ENCODE peak calls at places on chromosomes 12 and 14, in four cellular contexts. One of them, this sample, is unnamed.

GRCh38 chr14:64953310-64953654 is 10.7 kb upstream of the GPX2 start:
- DNase-seq in left ventricle myocardium inferior: no peak
- DNase-seq in iPS DF 6.9: no peak
- DNase-seq in stomach: no peak
- DNase-seq in this sample: no peak

GRCh38 chr12:96516472-96517417 is 27.4 kb downstream of the CFAP54 start:
- DNase-seq in left ventricle myocardium inferior: peak; percentile 75
- DNase-seq in iPS DF 6.9: no peak
- DNase-seq in stomach: peak; percentile 85
- DNase-seq in this sample: peak; percentile 63

GRCh38 chr14:42079911-42080310 is 473.2 kb downstream of the LRFN5 start:
- DNase-seq in left ventricle myocardium inferior: no peak
- DNase-seq in iPS DF 6.9: no peak
- DNase-seq in stomach: no peak
- DNase-seq in this sample: no peak

GRCh38 chr12:32997471-32997870 is 100.9 kb upstream of the PKP2 start:
- DNase-seq in left ventricle myocardium inferior: no peak
- DNase-seq in iPS DF 6.9: no peak
- DNase-seq in stomach: no peak
- DNase-seq in this sample: no peak

GRCh38 chr12:45989857-45990467 is 412 bp downstream of the SCAF11 start:
- DNase-seq in left ventricle myocardium inferior: peak; percentile 75
- DNase-seq in iPS DF 6.9: no peak
- DNase-seq in stomach: peak; percentile 51
- DNase-seq in this sample: peak; percentile 73

GRCh38 chr14:81990312-81990761 is 456.7 kb upstream of the SEL1L start:
- DNase-seq in left ventricle myocardium inferior: no peak
- DNase-seq in iPS DF 6.9: peak; percentile 63
- DNase-seq in stomach: peak; percentile 45
- DNase-seq in this sample: peak; percentile 20

GRCh38 chr14:77036484-77037337 is 8.2 kb upstream of the IRF2BPL start:
- DNase-seq in left ventricle myocardium inferior: no peak
- DNase-seq in iPS DF 6.9: no peak
- DNase-seq in stomach: no peak
- DNase-seq in this sample: no peak

GRCh38 chr12:3944620-3945019 is 71.4 kb upstream of the PARP11 start:
- DNase-seq in left ventricle myocardium inferior: no peak
- DNase-seq in iPS DF 6.9: peak; percentile 55
- DNase-seq in stomach: no peak
- DNase-seq in this sample: no peak

GRCh38 chr14:88245321-88245720 is 77.7 kb downstream of the KCNK10 start:
- DNase-seq in left ventricle myocardium inferior: no peak
- DNase-seq in iPS DF 6.9: no peak
- DNase-seq in stomach: no peak
- DNase-seq in this sample: no peak

GRCh38 chr12:124837249-124837897 is 26.3 kb downstream of the SCARB1 start:
- DNase-seq in left ventricle myocardium inferior: no peak
- DNase-seq in iPS DF 6.9: no peak
- DNase-seq in stomach: no peak
- DNase-seq in this sample: no peak

GRCh38 chr14:65351493-65352224 is 60.9 kb upstream of the FUT8 start:
- DNase-seq in left ventricle myocardium inferior: no peak
- DNase-seq in iPS DF 6.9: no peak
- DNase-seq in stomach: no peak
- DNase-seq in this sample: no peak

GRCh38 chr12:130632582-130633174 is 83.4 kb downstream of the RIMBP2 start:
- DNase-seq in left ventricle myocardium inferior: no peak
- DNase-seq in iPS DF 6.9: no peak
- DNase-seq in stomach: no peak
- DNase-seq in this sample: no peak

GRCh38 chr12:106044773-106045172 is 94.0 kb downstream of the NUAK1 start:
- DNase-seq in left ventricle myocardium inferior: no peak
- DNase-seq in iPS DF 6.9: no peak
- DNase-seq in stomach: no peak
- DNase-seq in this sample: no peak

GRCh38 chr12:42490261-42490842 is 99.2 kb downstream of the PRICKLE1 start:
- DNase-seq in left ventricle myocardium inferior: no peak
- DNase-seq in iPS DF 6.9: no peak
- DNase-seq in stomach: no peak
- DNase-seq in this sample: no peak

GRCh38 chr14:46550836-46551235 is 100.7 kb downstream of the RPL10L start:
- DNase-seq in left ventricle myocardium inferior: no peak
- DNase-seq in iPS DF 6.9: no peak
- DNase-seq in stomach: no peak
- DNase-seq in this sample: no peak

GRCh38 chr12:68785823-68786222 is 22.2 kb upstream of the MDM2 start:
- DNase-seq in left ventricle myocardium inferior: no peak
- DNase-seq in iPS DF 6.9: no peak
- DNase-seq in stomach: no peak
- DNase-seq in this sample: no peak

GRCh38 chr12:32568241-32568640 is 110.9 kb upstream of the DNM1L start:
- DNase-seq in left ventricle myocardium inferior: no peak
- DNase-seq in iPS DF 6.9: no peak
- DNase-seq in stomach: no peak
- DNase-seq in this sample: no peak

GRCh38 chr12:121536058-121536928 is 44.5 kb downstream of the KDM2B start:
- DNase-seq in left ventricle myocardium inferior: peak; percentile 90
- DNase-seq in iPS DF 6.9: no peak
- DNase-seq in stomach: peak; percentile 78
- DNase-seq in this sample: peak; percentile 84

GRCh38 chr12:82124711-82125110 is 233.5 kb downstream of the CCDC59 start:
- DNase-seq in left ventricle myocardium inferior: no peak
- DNase-seq in iPS DF 6.9: no peak
- DNase-seq in stomach: no peak
- DNase-seq in this sample: no peak

GRCh38 chr14:94644102-94644535 is 31.9 kb downstream of the SERPINA3 start:
- DNase-seq in left ventricle myocardium inferior: no peak
- DNase-seq in iPS DF 6.9: no peak
- DNase-seq in stomach: no peak
- DNase-seq in this sample: no peak

GRCh38 chr14:102777711-102778615 is 714 bp downstream of the TRAF3 start:
- DNase-seq in left ventricle myocardium inferior: peak; percentile 28
- DNase-seq in iPS DF 6.9: no peak
- DNase-seq in stomach: no peak
- DNase-seq in this sample: no peak

GRCh38 chr12:26528943-26529342 is 304.1 kb downstream of the ITPR2 start:
- DNase-seq in left ventricle myocardium inferior: no peak
- DNase-seq in iPS DF 6.9: no peak
- DNase-seq in stomach: no peak
- DNase-seq in this sample: no peak

GRCh38 chr12:14247166-14247565 is 118.3 kb upstream of the ATF7IP start:
- DNase-seq in left ventricle myocardium inferior: no peak
- DNase-seq in iPS DF 6.9: no peak
- DNase-seq in stomach: no peak
- DNase-seq in this sample: no peak

GRCh38 chr14:46306267-46306666 is 345.3 kb downstream of the RPL10L start:
- DNase-seq in left ventricle myocardium inferior: no peak
- DNase-seq in iPS DF 6.9: no peak
- DNase-seq in stomach: no peak
- DNase-seq in this sample: no peak

GRCh38 chr12:82994117-82994516 is 307.4 kb downstream of the TMTC2 start:
- DNase-seq in left ventricle myocardium inferior: no peak
- DNase-seq in iPS DF 6.9: no peak
- DNase-seq in stomach: no peak
- DNase-seq in this sample: no peak

GRCh38 chr12:19700969-19701368 is 261.7 kb downstream of the AEBP2 start:
- DNase-seq in left ventricle myocardium inferior: no peak
- DNase-seq in iPS DF 6.9: no peak
- DNase-seq in stomach: no peak
- DNase-seq in this sample: no peak

GRCh38 chr12:52370906-52371608 is 3.8 kb upstream of the KRT85 start:
- DNase-seq in left ventricle myocardium inferior: peak; percentile 44
- DNase-seq in iPS DF 6.9: no peak
- DNase-seq in stomach: no peak
- DNase-seq in this sample: no peak

GRCh38 chr12:74816398-74817175 is 279.0 kb downstream of the ATXN7L3B start:
- DNase-seq in left ventricle myocardium inferior: no peak
- DNase-seq in iPS DF 6.9: no peak
- DNase-seq in stomach: no peak
- DNase-seq in this sample: no peak

GRCh38 chr12:5535531-5535930 is 103.6 kb downstream of the NTF3 start:
- DNase-seq in left ventricle myocardium inferior: no peak
- DNase-seq in iPS DF 6.9: no peak
- DNase-seq in stomach: no peak
- DNase-seq in this sample: no peak

GRCh38 chr14:102026934-102027333 is 59.9 kb downstream of the HSP90AA1 start:
- DNase-seq in left ventricle myocardium inferior: no peak
- DNase-seq in iPS DF 6.9: no peak
- DNase-seq in stomach: no peak
- DNase-seq in this sample: no peak

GRCh38 chr12:69873429-69873828 is 48.4 kb downstream of the MYRFL start:
- DNase-seq in left ventricle myocardium inferior: no peak
- DNase-seq in iPS DF 6.9: no peak
- DNase-seq in stomach: no peak
- DNase-seq in this sample: no peak

GRCh38 chr12:105882404-105882803 is 256.4 kb downstream of the NUAK1 start:
- DNase-seq in left ventricle myocardium inferior: peak; percentile 33
- DNase-seq in iPS DF 6.9: no peak
- DNase-seq in stomach: no peak
- DNase-seq in this sample: no peak

GRCh38 chr14:72802588-72802946 is 91.3 kb downstream of the DPF3 start:
- DNase-seq in left ventricle myocardium inferior: no peak
- DNase-seq in iPS DF 6.9: no peak
- DNase-seq in stomach: no peak
- DNase-seq in this sample: no peak

GRCh38 chr12:20946732-20947131 is 136.2 kb downstream of the SLCO1B3 start:
- DNase-seq in left ventricle myocardium inferior: no peak
- DNase-seq in iPS DF 6.9: peak; percentile 37
- DNase-seq in stomach: no peak
- DNase-seq in this sample: no peak

GRCh38 chr12:11576104-11576503 is 73.4 kb upstream of the ETV6 start:
- DNase-seq in left ventricle myocardium inferior: no peak
- DNase-seq in iPS DF 6.9: no peak
- DNase-seq in stomach: no peak
- DNase-seq in this sample: no peak

GRCh38 chr12:118749656-118750055 is 231.7 kb upstream of the SRRM4 start:
- DNase-seq in left ventricle myocardium inferior: no peak
- DNase-seq in iPS DF 6.9: no peak
- DNase-seq in stomach: no peak
- DNase-seq in this sample: no peak

GRCh38 chr14:93330609-93331000 is 2.2 kb downstream of the BTBD7 start:
- DNase-seq in left ventricle myocardium inferior: no peak
- DNase-seq in iPS DF 6.9: no peak
- DNase-seq in stomach: no peak
- DNase-seq in this sample: no peak

GRCh38 chr14:20356422-20356821 is 13.0 kb downstream of the PARP2 start:
- DNase-seq in left ventricle myocardium inferior: no peak
- DNase-seq in iPS DF 6.9: no peak
- DNase-seq in stomach: no peak
- DNase-seq in this sample: no peak

GRCh38 chr12:3152013-3152412 is 74.8 kb downstream of the TSPAN9 start:
- DNase-seq in left ventricle myocardium inferior: no peak
- DNase-seq in iPS DF 6.9: no peak
- DNase-seq in stomach: no peak
- DNase-seq in this sample: no peak

GRCh38 chr12:52045794-52046199 is 5.4 kb upstream of the NR4A1 start:
- DNase-seq in left ventricle myocardium inferior: no peak
- DNase-seq in iPS DF 6.9: no peak
- DNase-seq in stomach: peak; percentile 64
- DNase-seq in this sample: peak; percentile 70

GRCh38 chr12:57148469-57149308 is 1.3 kb upstream of the LRP1-AS start:
- DNase-seq in left ventricle myocardium inferior: peak; percentile 82
- DNase-seq in iPS DF 6.9: no peak
- DNase-seq in stomach: peak; percentile 44
- DNase-seq in this sample: peak; percentile 57
- H3K4me3 ChIP-seq in left ventricle myocardium inferior: peak overlapping the region; percentile 44
- H3K4me3 ChIP-seq in iPS DF 6.9: no peak overlapping the region
- H3K4me3 ChIP-seq in stomach: no peak overlapping the region
- H3K4me3 ChIP-seq in this sample: no peak overlapping the region

GRCh38 chr12:49094966-49095365 is 365 bp upstream of the DHH start:
- DNase-seq in left ventricle myocardium inferior: no peak
- DNase-seq in iPS DF 6.9: no peak
- DNase-seq in stomach: no peak
- DNase-seq in this sample: no peak
- H3K27ac ChIP-seq in left ventricle myocardium inferior: no peak overlapping the region
- H3K27ac ChIP-seq in iPS DF 6.9: no peak overlapping the region
- H3K27ac ChIP-seq in stomach: no peak overlapping the region
- H3K27ac ChIP-seq in this sample: no peak overlapping the region

DNA sequence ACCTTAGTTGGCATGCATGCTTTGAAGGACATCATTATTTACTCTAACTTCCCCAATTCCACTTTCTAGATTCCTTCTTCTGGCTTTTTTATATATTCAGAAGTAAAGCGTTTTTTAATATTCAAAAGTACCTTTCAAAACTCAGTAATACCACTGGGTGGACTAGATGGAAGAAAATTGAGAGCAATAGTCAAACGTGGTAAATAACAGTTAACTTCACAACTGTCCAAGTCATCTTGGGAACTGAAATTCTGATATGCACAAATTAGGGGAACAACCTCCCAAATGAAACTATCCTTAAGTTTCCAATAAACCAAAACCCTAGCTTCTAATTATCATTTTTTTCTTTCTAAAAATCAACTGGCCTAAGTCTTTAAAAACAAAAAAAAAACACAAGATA is 9.0 kb downstream of the SINHCAF start:
- DNase-seq in left ventricle myocardium inferior: no peak
- DNase-seq in iPS DF 6.9: no peak
- DNase-seq in stomach: no peak
- DNase-seq in this sample: no peak
- H3K4me3 ChIP-seq in left ventricle myocardium inferior: peak overlapping the region; percentile 58
- H3K4me3 ChIP-seq in iPS DF 6.9: no peak overlapping the region
- H3K4me3 ChIP-seq in stomach: peak overlapping the region; percentile 35
- H3K4me3 ChIP-seq in this sample: no peak overlapping the region

GRCh38 chr14:74501691-74502090 is 8.1 kb downstream of the ISCA2 start:
- DNase-seq in left ventricle myocardium inferior: no peak
- DNase-seq in iPS DF 6.9: no peak
- DNase-seq in stomach: no peak
- DNase-seq in this sample: no peak
- H3K27ac ChIP-seq in left ventricle myocardium inferior: no peak overlapping the region
- H3K27ac ChIP-seq in iPS DF 6.9: no peak overlapping the region
- H3K27ac ChIP-seq in stomach: no peak overlapping the region
- H3K27ac ChIP-seq in this sample: no peak overlapping the region

DNA sequence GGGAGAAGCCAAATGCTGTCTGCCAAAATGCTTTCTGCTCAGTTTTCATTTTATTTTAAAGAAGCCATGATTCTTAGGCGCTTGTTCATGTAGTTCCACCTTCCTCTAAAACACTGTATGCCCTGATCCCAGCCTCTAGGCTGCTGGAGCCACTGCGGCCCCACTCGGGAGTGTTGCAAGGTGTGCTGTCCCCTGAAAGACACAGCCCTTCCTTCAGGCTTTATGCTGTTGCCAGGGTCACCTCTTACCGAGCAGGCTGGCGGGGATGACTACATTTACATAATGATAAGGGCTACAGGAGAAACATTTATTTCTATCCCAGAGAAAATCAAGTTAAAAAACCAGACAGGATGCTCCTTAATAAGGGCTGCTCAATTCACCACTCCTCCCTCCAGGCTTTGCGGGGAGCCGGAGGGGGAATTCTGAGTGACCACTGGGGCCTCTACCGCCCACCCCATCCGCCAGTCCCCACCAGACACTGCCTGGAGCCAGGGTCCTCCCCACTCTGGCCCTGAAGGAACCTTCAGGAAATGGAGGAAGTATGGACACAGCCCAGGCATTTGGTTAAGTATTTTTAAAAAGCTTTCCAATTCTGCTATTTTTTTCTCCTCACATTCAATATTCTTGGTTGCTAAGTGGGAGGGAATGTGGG is 200.7 kb downstream of the TTC7B start:
- DNase-seq in left ventricle myocardium inferior: no peak
- DNase-seq in iPS DF 6.9: no peak
- DNase-seq in stomach: no peak
- DNase-seq in this sample: peak; percentile 46
- H3K4me3 ChIP-seq in left ventricle myocardium inferior: peak overlapping the region; percentile 15
- H3K4me3 ChIP-seq in iPS DF 6.9: no peak overlapping the region
- H3K4me3 ChIP-seq in stomach: no peak overlapping the region
- H3K4me3 ChIP-seq in this sample: no peak overlapping the region

GRCh38 chr14:59870277-59871165 is at the start of gene RTN1:
- DNase-seq in left ventricle myocardium inferior: peak; percentile 51
- DNase-seq in iPS DF 6.9: no peak
- DNase-seq in stomach: peak; percentile 43
- DNase-seq in this sample: peak; percentile 59
- H3K27ac ChIP-seq in left ventricle myocardium inferior: peak within 1 kb of the TSS; percentile 22
- H3K27ac ChIP-seq in iPS DF 6.9: no peak within 1 kb of the TSS
- H3K27ac ChIP-seq in stomach: peak within 1 kb of the TSS; percentile 14
- H3K27ac ChIP-seq in this sample: peak within 1 kb of the TSS; percentile 68

This sample was measured in heart right ventricle.